ENCODE peak calls at places on chromosomes 13 and 19, in seven cellular contexts. Q, O, S, L, J, Z and C are unnamed samples.

GRCh38 chr19:46913852-46914430 is 53.1 kb downstream of the ARHGAP35 start:
- DNase-seq in J (peak; percentile 84), O (peak; percentile 45), S (no peak), Z (no peak), L (no peak), Q (no peak), C (no peak)

GRCh38 chr13:113880651-113881611 is 17.1 kb upstream of the GAS6 start:
- DNase-seq in O (peak; percentile 11), J (peak; percentile 35), S (no peak), L (no peak), Z (no peak), Q (no peak), C (no peak)

GRCh38 chr13:107642841-107643240 is 572.5 kb downstream of the LIG4 start:
- DNase-seq in Z (no peak), S (no peak), J (no peak), Q (peak; percentile 2), O (no peak), L (no peak), C (peak; percentile 13)

GRCh38 chr19:28643284-28643683 is 569.7 kb downstream of the UQCRFS1 start:
- DNase-seq in Q (no peak), L (no peak), S (no peak), Z (no peak), J (no peak), O (no peak), C (no peak)

GRCh38 chr13:92315265-92315664 is 911.3 kb upstream of the GPC6 start:
- DNase-seq in Z (no peak), S (no peak), J (no peak), Q (no peak), O (no peak), L (no peak), C (no peak)

GRCh38 chr19:53094749-53095575 is 8.3 kb downstream of the ZNF160 start:
- DNase-seq in L (no peak), S (no peak), Z (no peak), Q (no peak), O (no peak), J (no peak), C (no peak)

GRCh38 chr19:6119031-6119430 is 8.7 kb upstream of the RFX2 start:
- DNase-seq in O (no peak), S (no peak), L (no peak), J (no peak), Z (no peak), Q (no peak), C (no peak)

GRCh38 chr19:57002195-57002601 is 117.6 kb upstream of the USP29 start:
- DNase-seq in Q (no peak), S (no peak), L (no peak), O (no peak), J (no peak), Z (no peak), C (no peak)

GRCh38 chr19:42152876-42153275 is 20.6 kb upstream of the POU2F2 start:
- DNase-seq in Q (no peak), L (no peak), J (no peak), S (no peak), Z (no peak), O (no peak), C (no peak)